ENCODE peak calls at places on chromosomes 5 and 9, in eight cellular contexts. One of them, this sample, is unnamed.

GRCh38 chr5:104119529-104119928 is 556.9 kb upstream of the NUDT12 start:
- DNase-seq in stimulated activated CD4-positive, alpha-beta T cell treated with anti-CD3 and anti-CD28 coated beads, Interleukin-12 subunit alpha, Interleukin-12 subunit beta, amount 100 ng/mL, for 24 hours: no peak
- DNase-seq in amniotic stem cell: no peak
- DNase-seq in C1 segment of cervical spinal cord: no peak
- DNase-seq in germinal center: no peak
- DNase-seq in left kidney: no peak
- DNase-seq in NCI-H187: no peak
- DNase-seq in neural progenitor cell: no peak
- DNase-seq in this sample: no peak

GRCh38 chr5:6729400-6730310 is 16.4 kb downstream of the TENT4A start:
- DNase-seq in stimulated activated CD4-positive, alpha-beta T cell treated with anti-CD3 and anti-CD28 coated beads, Interleukin-12 subunit alpha, Interleukin-12 subunit beta, amount 100 ng/mL, for 24 hours: no peak
- DNase-seq in amniotic stem cell: no peak
- DNase-seq in C1 segment of cervical spinal cord: no peak
- DNase-seq in germinal center: no peak
- DNase-seq in left kidney: no peak
- DNase-seq in NCI-H187: no peak
- DNase-seq in neural progenitor cell: no peak
- DNase-seq in this sample: peak; percentile 65

GRCh38 chr9:88983865-88984542 is 7.3 kb upstream of the S1PR3 start:
- DNase-seq in stimulated activated CD4-positive, alpha-beta T cell treated with anti-CD3 and anti-CD28 coated beads, Interleukin-12 subunit alpha, Interleukin-12 subunit beta, amount 100 ng/mL, for 24 hours: no peak
- DNase-seq in amniotic stem cell: no peak
- DNase-seq in C1 segment of cervical spinal cord: no peak
- DNase-seq in germinal center: no peak
- DNase-seq in left kidney: no peak
- DNase-seq in NCI-H187: no peak
- DNase-seq in neural progenitor cell: no peak
- DNase-seq in this sample: no peak

GRCh38 chr9:84856181-84856632 is 186.7 kb downstream of the NTRK2 start:
- DNase-seq in stimulated activated CD4-positive, alpha-beta T cell treated with anti-CD3 and anti-CD28 coated beads, Interleukin-12 subunit alpha, Interleukin-12 subunit beta, amount 100 ng/mL, for 24 hours: no peak
- DNase-seq in amniotic stem cell: no peak
- DNase-seq in C1 segment of cervical spinal cord: no peak
- DNase-seq in germinal center: no peak
- DNase-seq in left kidney: no peak
- DNase-seq in NCI-H187: no peak
- DNase-seq in neural progenitor cell: no peak
- DNase-seq in this sample: no peak

GRCh38 chr9:118038713-118039112 is 334.5 kb downstream of the TLR4 start:
- DNase-seq in stimulated activated CD4-positive, alpha-beta T cell treated with anti-CD3 and anti-CD28 coated beads, Interleukin-12 subunit alpha, Interleukin-12 subunit beta, amount 100 ng/mL, for 24 hours: no peak
- DNase-seq in amniotic stem cell: no peak
- DNase-seq in C1 segment of cervical spinal cord: no peak
- DNase-seq in germinal center: no peak
- DNase-seq in left kidney: no peak
- DNase-seq in NCI-H187: no peak
- DNase-seq in neural progenitor cell: no peak
- DNase-seq in this sample: no peak

GRCh38 chr9:35757527-35758275 is 3.6 kb upstream of the MSMP start:
- DNase-seq in stimulated activated CD4-positive, alpha-beta T cell treated with anti-CD3 and anti-CD28 coated beads, Interleukin-12 subunit alpha, Interleukin-12 subunit beta, amount 100 ng/mL, for 24 hours: no peak
- DNase-seq in amniotic stem cell: no peak
- DNase-seq in C1 segment of cervical spinal cord: no peak
- DNase-seq in germinal center: no peak
- DNase-seq in left kidney: no peak
- DNase-seq in NCI-H187: no peak
- DNase-seq in neural progenitor cell: no peak
- DNase-seq in this sample: no peak

GRCh38 chr9:68969538-68969937 is 44.4 kb downstream of the PRKACG start:
- DNase-seq in stimulated activated CD4-positive, alpha-beta T cell treated with anti-CD3 and anti-CD28 coated beads, Interleukin-12 subunit alpha, Interleukin-12 subunit beta, amount 100 ng/mL, for 24 hours: no peak
- DNase-seq in amniotic stem cell: no peak
- DNase-seq in C1 segment of cervical spinal cord: no peak
- DNase-seq in germinal center: no peak
- DNase-seq in left kidney: no peak
- DNase-seq in NCI-H187: no peak
- DNase-seq in neural progenitor cell: no peak
- DNase-seq in this sample: no peak

GRCh38 chr5:150473673-150474358 is 24.3 kb upstream of the RPS14 start:
- DNase-seq in stimulated activated CD4-positive, alpha-beta T cell treated with anti-CD3 and anti-CD28 coated beads, Interleukin-12 subunit alpha, Interleukin-12 subunit beta, amount 100 ng/mL, for 24 hours: no peak
- DNase-seq in amniotic stem cell: no peak
- DNase-seq in C1 segment of cervical spinal cord: no peak
- DNase-seq in germinal center: no peak
- DNase-seq in left kidney: peak; percentile 58
- DNase-seq in NCI-H187: no peak
- DNase-seq in neural progenitor cell: peak; percentile 80
- DNase-seq in this sample: no peak

GRCh38 chr9:69030851-69031645 is 4.5 kb upstream of the FXN start:
- DNase-seq in stimulated activated CD4-positive, alpha-beta T cell treated with anti-CD3 and anti-CD28 coated beads, Interleukin-12 subunit alpha, Interleukin-12 subunit beta, amount 100 ng/mL, for 24 hours: no peak
- DNase-seq in amniotic stem cell: no peak
- DNase-seq in C1 segment of cervical spinal cord: no peak
- DNase-seq in germinal center: no peak
- DNase-seq in left kidney: no peak
- DNase-seq in NCI-H187: no peak
- DNase-seq in neural progenitor cell: no peak
- DNase-seq in this sample: no peak

GRCh38 chr5:78888580-78889187 is 96.4 kb downstream of the ARSB start:
- DNase-seq in stimulated activated CD4-positive, alpha-beta T cell treated with anti-CD3 and anti-CD28 coated beads, Interleukin-12 subunit alpha, Interleukin-12 subunit beta, amount 100 ng/mL, for 24 hours: no peak
- DNase-seq in amniotic stem cell: no peak
- DNase-seq in C1 segment of cervical spinal cord: no peak
- DNase-seq in germinal center: no peak
- DNase-seq in left kidney: peak; percentile 18
- DNase-seq in NCI-H187: no peak
- DNase-seq in neural progenitor cell: no peak
- DNase-seq in this sample: no peak

GRCh38 chr5:176775409-176775808 is 35.0 kb upstream of the UNC5A start:
- DNase-seq in stimulated activated CD4-positive, alpha-beta T cell treated with anti-CD3 and anti-CD28 coated beads, Interleukin-12 subunit alpha, Interleukin-12 subunit beta, amount 100 ng/mL, for 24 hours: no peak
- DNase-seq in amniotic stem cell: no peak
- DNase-seq in C1 segment of cervical spinal cord: no peak
- DNase-seq in germinal center: no peak
- DNase-seq in left kidney: no peak
- DNase-seq in NCI-H187: no peak
- DNase-seq in neural progenitor cell: no peak
- DNase-seq in this sample: no peak

GRCh38 chr9:91039835-91040140 is 238.2 kb downstream of the SYK start:
- DNase-seq in stimulated activated CD4-positive, alpha-beta T cell treated with anti-CD3 and anti-CD28 coated beads, Interleukin-12 subunit alpha, Interleukin-12 subunit beta, amount 100 ng/mL, for 24 hours: no peak
- DNase-seq in amniotic stem cell: no peak
- DNase-seq in C1 segment of cervical spinal cord: no peak
- DNase-seq in germinal center: no peak
- DNase-seq in left kidney: no peak
- DNase-seq in NCI-H187: no peak
- DNase-seq in neural progenitor cell: no peak
- DNase-seq in this sample: no peak

GRCh38 chr9:19137282-19137681 is 10.0 kb upstream of the PLIN2 start:
- DNase-seq in stimulated activated CD4-positive, alpha-beta T cell treated with anti-CD3 and anti-CD28 coated beads, Interleukin-12 subunit alpha, Interleukin-12 subunit beta, amount 100 ng/mL, for 24 hours: no peak
- DNase-seq in amniotic stem cell: peak; percentile 13
- DNase-seq in C1 segment of cervical spinal cord: no peak
- DNase-seq in germinal center: no peak
- DNase-seq in left kidney: no peak
- DNase-seq in NCI-H187: no peak
- DNase-seq in neural progenitor cell: no peak
- DNase-seq in this sample: no peak

GRCh38 chr9:111041902-111042301 is 3.6 kb upstream of the LPAR1 start:
- DNase-seq in stimulated activated CD4-positive, alpha-beta T cell treated with anti-CD3 and anti-CD28 coated beads, Interleukin-12 subunit alpha, Interleukin-12 subunit beta, amount 100 ng/mL, for 24 hours: no peak
- DNase-seq in amniotic stem cell: no peak
- DNase-seq in C1 segment of cervical spinal cord: no peak
- DNase-seq in germinal center: no peak
- DNase-seq in left kidney: no peak
- DNase-seq in NCI-H187: no peak
- DNase-seq in neural progenitor cell: no peak
- DNase-seq in this sample: no peak

GRCh38 chr5:178279723-178280438 is 47.3 kb upstream of the PHYKPL start:
- DNase-seq in stimulated activated CD4-positive, alpha-beta T cell treated with anti-CD3 and anti-CD28 coated beads, Interleukin-12 subunit alpha, Interleukin-12 subunit beta, amount 100 ng/mL, for 24 hours: peak; percentile 61
- DNase-seq in amniotic stem cell: no peak
- DNase-seq in C1 segment of cervical spinal cord: peak; percentile 65
- DNase-seq in germinal center: peak; percentile 75
- DNase-seq in left kidney: peak; percentile 91
- DNase-seq in NCI-H187: no peak
- DNase-seq in neural progenitor cell: peak; percentile 94
- DNase-seq in this sample: no peak